ENCODE peak calls at places on chromosomes 12 and 14, in ten cellular contexts. M is A549, U is adrenal gland, K is neural progenitor cell, Q is tibial artery, C is HFF-Myc, A is brain microvascular endothelial cell, P is testis, W is uterus, L is endothelial cell. X is an unnamed sample.

GRCh38 chr14:28759658-28760313 is 6.8 kb upstream of the FOXG1 start:
- DNase-seq in M (no peak), U (no peak), K (peak; percentile 76), Q (no peak), C (no peak), A (no peak), P (no peak), W (no peak), L (no peak), X (no peak)

GRCh38 chr14:69014829-69015259 is 35.7 kb upstream of the ACTN1 start:
- DNase-seq in M (no peak), U (no peak), K (no peak), Q (no peak), C (no peak), A (peak; percentile 27), P (no peak), W (no peak), L (no peak), X (no peak)

GRCh38 chr12:55715169-55715764 is 579 bp upstream of the BLOC1S1 start:
- DNase-seq in M (peak; percentile 24), U (no peak), K (no peak), Q (no peak), C (no peak), A (no peak), P (no peak), W (no peak), L (no peak), X (no peak)

GRCh38 chr12:131371580-131372475 is 339.1 kb upstream of the SFSWAP start:
- DNase-seq in M (no peak), U (no peak), K (no peak), Q (peak; percentile 42), C (no peak), A (no peak), P (peak; percentile 12), W (no peak), L (no peak), X (no peak)

GRCh38 chr14:40494483-40494882 is 1062.2 kb upstream of the FBXO33 start:
- DNase-seq in M (no peak), U (no peak), K (peak; percentile 26), Q (no peak), C (no peak), A (no peak), P (no peak), W (no peak), L (no peak), X (peak; percentile 9)

GRCh38 chr14:102878174-102878969 is 44.1 kb upstream of the AMN start:
- DNase-seq in M (no peak), U (no peak), K (no peak), Q (no peak), C (no peak), A (no peak), P (no peak), W (no peak), L (no peak), X (no peak)

GRCh38 chr14:101899263-101899662 is 65.1 kb upstream of the DYNC1H1 start:
- DNase-seq in M (no peak), U (no peak), K (no peak), Q (no peak), C (no peak), A (no peak), P (no peak), W (no peak), L (no peak), X (no peak)

GRCh38 chr14:92945959-92946846 is 23.3 kb downstream of the CHGA start:
- DNase-seq in M (peak; percentile 39), U (peak; percentile 45), K (no peak), Q (no peak), C (peak; percentile 22), A (peak; percentile 57), P (peak; percentile 75), W (peak; percentile 47), L (no peak), X (peak; percentile 91)

GRCh38 chr12:116933101-116933500 is 22.4 kb downstream of the FBXW8 start:
- DNase-seq in M (no peak), U (no peak), K (no peak), Q (no peak), C (no peak), A (no peak), P (peak; percentile 57), W (no peak), L (no peak), X (no peak)

GRCh38 chr14:75725481-75725880 is 64.4 kb downstream of the TTLL5 start:
- DNase-seq in M (no peak), U (no peak), K (no peak), Q (no peak), C (no peak), A (no peak), P (peak; percentile 36), W (no peak), L (no peak), X (no peak)

GRCh38 chr12:72747460-72747859 is 475.3 kb downstream of the TRHDE start:
- DNase-seq in M (no peak), U (no peak), K (no peak), Q (no peak), C (no peak), A (no peak), P (no peak), W (no peak), L (no peak), X (no peak)

GRCh38 chr14:89625208-89625987 is 208.4 kb upstream of the FOXN3 start:
- DNase-seq in M (no peak), U (peak; percentile 64), K (peak; percentile 29), Q (no peak), C (no peak), A (no peak), P (peak; percentile 48), W (no peak), L (no peak), X (no peak)

GRCh38 chr14:80608563-80608962 is 333.0 kb downstream of the CEP128 start:
- DNase-seq in M (no peak), U (no peak), K (no peak), Q (no peak), C (no peak), A (no peak), P (no peak), W (no peak), L (no peak), X (no peak)

GRCh38 chr14:90846511-90846910 is 30.3 kb upstream of the TTC7B start:
- DNase-seq in M (no peak), U (no peak), K (no peak), Q (no peak), C (no peak), A (peak; percentile 38), P (no peak), W (no peak), L (no peak), X (peak; percentile 26)

GRCh38 chr14:54881761-54882401 is 20.7 kb downstream of the GCH1 start:
- DNase-seq in M (no peak), U (no peak), K (no peak), Q (no peak), C (no peak), A (no peak), P (no peak), W (no peak), L (no peak), X (no peak)
- TF ChIP-seq CTCF in M (no peak), U (no peak), K (no peak), Q (no peak), C (no peak), A (no peak), P (no peak), W (no peak), L (no peak), X (no peak)

DNA sequence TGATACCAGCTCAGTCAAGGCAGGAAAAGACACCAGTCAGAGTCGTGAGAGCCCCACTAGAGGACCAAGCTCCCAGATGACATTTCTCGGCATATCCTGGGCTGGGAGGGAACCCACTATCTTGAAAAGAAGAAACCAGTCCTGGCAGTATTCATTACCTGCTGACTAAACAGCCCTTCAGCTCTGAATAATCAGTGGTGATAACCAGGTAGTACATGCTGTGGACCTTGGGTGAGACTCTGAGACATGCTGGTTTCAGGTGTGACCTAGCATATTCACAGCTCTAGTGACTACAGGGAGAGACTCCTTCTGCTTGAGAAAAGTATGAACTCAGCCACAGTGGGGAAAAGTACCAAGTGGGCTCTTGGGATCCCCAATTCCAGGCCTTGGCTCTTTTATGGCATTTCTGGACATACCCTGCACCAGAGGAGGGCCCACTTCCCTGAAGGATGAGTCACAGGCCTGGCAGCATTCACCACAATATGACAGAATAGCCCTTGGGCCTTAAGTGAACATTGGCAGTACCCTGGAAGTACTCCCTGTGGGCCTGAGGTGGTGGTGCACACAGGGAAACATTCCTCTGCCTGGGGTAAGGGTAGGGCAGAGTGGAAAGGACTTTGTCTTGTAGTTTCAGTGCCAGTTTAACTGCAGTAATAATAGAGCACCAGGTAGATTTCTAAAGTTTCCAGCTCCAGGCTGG is 82.6 kb upstream of the SLC38A4 start:
- DNase-seq in M (no peak), U (no peak), K (no peak), Q (no peak), C (no peak), A (peak; percentile 20), P (no peak), W (no peak), L (no peak), X (peak; percentile 73)
- TF ChIP-seq CTCF in M (no peak), U (no peak), K (no peak), Q (no peak), C (no peak), A (no peak), P (no peak), W (no peak), L (no peak), X (no peak)

GRCh38 chr12:81615031-81615430 is 144.1 kb downstream of the PPFIA2 start:
- DNase-seq in M (no peak), U (no peak), K (no peak), Q (no peak), C (no peak), A (no peak), P (no peak), W (no peak), L (no peak), X (no peak)

DNA sequence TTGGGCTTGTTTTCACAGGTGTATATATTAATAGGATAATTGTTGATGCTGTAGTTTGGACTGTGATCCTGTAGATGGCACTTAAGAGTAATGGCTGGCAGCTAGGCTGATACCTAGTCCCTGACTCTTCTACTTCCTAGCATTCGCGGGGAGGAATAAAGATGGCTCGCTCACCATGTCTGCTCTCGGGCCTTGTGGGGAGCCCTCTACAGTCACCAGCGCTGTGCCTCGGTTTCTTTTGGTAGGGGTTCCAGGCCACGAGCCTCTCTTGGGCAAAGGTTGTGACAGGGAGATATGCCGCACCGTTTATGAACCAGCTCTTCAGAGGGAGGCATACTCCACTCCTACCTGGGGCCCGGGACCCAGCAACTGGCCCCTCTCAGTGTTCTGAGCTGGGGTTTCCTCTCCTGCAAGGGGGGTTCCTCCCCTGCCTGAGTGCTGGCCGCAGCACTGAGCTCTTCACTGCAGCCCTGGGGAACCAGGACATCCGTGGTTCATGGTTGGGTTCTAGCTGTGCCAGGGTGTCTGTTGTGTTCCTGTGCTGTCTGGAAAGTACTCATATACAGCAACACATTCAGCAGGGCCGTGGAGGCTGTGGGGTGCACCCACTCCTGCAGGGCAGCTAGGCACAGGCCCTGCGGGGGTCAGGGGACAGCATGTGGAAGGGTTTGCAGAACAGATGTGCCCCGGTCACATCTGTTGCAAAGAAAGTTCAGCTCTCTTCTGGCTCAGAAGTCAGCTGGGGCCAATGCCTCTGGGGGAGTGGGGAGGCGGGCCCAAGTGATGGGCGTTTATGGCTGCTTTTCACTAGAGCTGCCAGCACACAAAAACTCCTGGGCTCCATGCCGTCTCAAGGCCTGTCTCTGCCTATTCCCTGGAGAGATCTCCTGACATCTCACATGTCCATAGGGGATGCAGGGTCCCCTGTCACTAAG is 147.9 kb downstream of the PPFIA2 start:
- DNase-seq in M (peak; percentile 3), U (no peak), K (peak; percentile 33), Q (no peak), C (no peak), A (no peak), P (no peak), W (no peak), L (peak; percentile 9), X (peak; percentile 30)
- TF ChIP-seq CTCF in M (peak; percentile 5), U (no peak), K (peak; percentile 49), Q (no peak), C (no peak), A (peak; percentile 58), P (no peak), W (no peak), L (peak; percentile 27), X (peak; percentile 27)

GRCh38 chr12:99746538-99746937 is 99.0 kb downstream of the GARIN6 start:
- DNase-seq in M (no peak), U (no peak), K (peak; percentile 31), Q (no peak), C (no peak), A (no peak), P (no peak), W (no peak), L (no peak), X (peak; percentile 8)
- TF ChIP-seq CTCF in M (no peak), U (no peak), K (peak; percentile 43), Q (no peak), C (no peak), A (no peak), P (no peak), W (no peak), L (no peak), X (no peak)

X was measured in MCF 10A.